ENCODE peak calls at places on chromosomes 13 and 19, in six cellular contexts. One of them, this sample, is unnamed.

GRCh38 chr13:107907065-107907464 is 308.3 kb downstream of the LIG4 start:
- DNase-seq in GM12878: no peak
- DNase-seq in SK-N-SH: no peak
- DNase-seq in H1: no peak
- DNase-seq in K562: no peak
- DNase-seq in HepG2: no peak
- DNase-seq in this sample: no peak

GRCh38 chr19:7426986-7427385 is 61.8 kb downstream of the PEX11G start:
- DNase-seq in H1: no peak
- DNase-seq in GM12878: no peak
- DNase-seq in K562: no peak
- DNase-seq in SK-N-SH: no peak
- DNase-seq in HepG2: no peak
- DNase-seq in this sample: no peak

GRCh38 chr19:14149509-14149994 is 13.2 kb upstream of the ASF1B start:
- DNase-seq in GM12878: no peak
- DNase-seq in HepG2: no peak
- DNase-seq in K562: no peak
- DNase-seq in SK-N-SH: peak; percentile 77
- DNase-seq in H1: no peak
- DNase-seq in this sample: no peak

GRCh38 chr13:36432106-36432544 is at the start of gene CCNA1:
- DNase-seq in GM12878: no peak
- DNase-seq in HepG2: no peak
- DNase-seq in H1: peak; percentile 69
- DNase-seq in SK-N-SH: peak; percentile 83
- DNase-seq in K562: peak; percentile 10
- DNase-seq in this sample: peak; percentile 49

GRCh38 chr13:79392882-79393563 is 13.0 kb downstream of the RBM26 start:
- DNase-seq in HepG2: no peak
- DNase-seq in H1: no peak
- DNase-seq in GM12878: no peak
- DNase-seq in SK-N-SH: no peak
- DNase-seq in K562: peak; percentile 24
- DNase-seq in this sample: no peak

GRCh38 chr13:89865331-89865833 is 1482.1 kb upstream of the MIR17HG start:
- DNase-seq in SK-N-SH: no peak
- DNase-seq in GM12878: no peak
- DNase-seq in HepG2: no peak
- DNase-seq in H1: no peak
- DNase-seq in K562: no peak
- DNase-seq in this sample: no peak

GRCh38 chr13:98839826-98840769 is 87.6 kb upstream of the SLC15A1 start:
- DNase-seq in GM12878: no peak
- DNase-seq in HepG2: peak; percentile 46
- DNase-seq in H1: peak; percentile 54
- DNase-seq in SK-N-SH: peak; percentile 72
- DNase-seq in K562: peak; percentile 73
- DNase-seq in this sample: peak; percentile 52

GRCh38 chr19:18259848-18260247 is 14.4 kb downstream of the IQCN start:
- DNase-seq in HepG2: no peak
- DNase-seq in H1: no peak
- DNase-seq in GM12878: no peak
- DNase-seq in SK-N-SH: no peak
- DNase-seq in K562: no peak
- DNase-seq in this sample: no peak

GRCh38 chr19:6376512-6377193 is 920 bp upstream of the PSPN start:
- DNase-seq in H1: no peak
- DNase-seq in GM12878: no peak
- DNase-seq in SK-N-SH: no peak
- DNase-seq in K562: no peak
- DNase-seq in HepG2: no peak
- DNase-seq in this sample: no peak

GRCh38 chr13:78137404-78138142 is 218.9 kb upstream of the EDNRB start:
- DNase-seq in K562: peak; percentile 21
- DNase-seq in SK-N-SH: peak; percentile 59
- DNase-seq in HepG2: peak; percentile 58
- DNase-seq in GM12878: peak; percentile 46
- DNase-seq in H1: peak; percentile 33
- DNase-seq in this sample: peak; percentile 53

GRCh38 chr13:110643768-110644421 is 28.6 kb downstream of the NAXD start:
- DNase-seq in K562: no peak
- DNase-seq in HepG2: no peak
- DNase-seq in H1: no peak
- DNase-seq in SK-N-SH: no peak
- DNase-seq in GM12878: no peak
- DNase-seq in this sample: no peak

GRCh38 chr13:110643324-110643723 is 28.0 kb downstream of the NAXD start:
- DNase-seq in HepG2: no peak
- DNase-seq in SK-N-SH: no peak
- DNase-seq in GM12878: no peak
- DNase-seq in H1: no peak
- DNase-seq in K562: no peak
- DNase-seq in this sample: no peak

GRCh38 chr13:110646442-110647364 is 31.4 kb downstream of the NAXD start:
- DNase-seq in K562: no peak
- DNase-seq in HepG2: no peak
- DNase-seq in H1: no peak
- DNase-seq in GM12878: no peak
- DNase-seq in SK-N-SH: no peak
- DNase-seq in this sample: no peak

GRCh38 chr13:110645750-110646149 is 30.4 kb downstream of the NAXD start:
- DNase-seq in K562: no peak
- DNase-seq in HepG2: no peak
- DNase-seq in GM12878: no peak
- DNase-seq in H1: no peak
- DNase-seq in SK-N-SH: no peak
- DNase-seq in this sample: no peak

DNA sequence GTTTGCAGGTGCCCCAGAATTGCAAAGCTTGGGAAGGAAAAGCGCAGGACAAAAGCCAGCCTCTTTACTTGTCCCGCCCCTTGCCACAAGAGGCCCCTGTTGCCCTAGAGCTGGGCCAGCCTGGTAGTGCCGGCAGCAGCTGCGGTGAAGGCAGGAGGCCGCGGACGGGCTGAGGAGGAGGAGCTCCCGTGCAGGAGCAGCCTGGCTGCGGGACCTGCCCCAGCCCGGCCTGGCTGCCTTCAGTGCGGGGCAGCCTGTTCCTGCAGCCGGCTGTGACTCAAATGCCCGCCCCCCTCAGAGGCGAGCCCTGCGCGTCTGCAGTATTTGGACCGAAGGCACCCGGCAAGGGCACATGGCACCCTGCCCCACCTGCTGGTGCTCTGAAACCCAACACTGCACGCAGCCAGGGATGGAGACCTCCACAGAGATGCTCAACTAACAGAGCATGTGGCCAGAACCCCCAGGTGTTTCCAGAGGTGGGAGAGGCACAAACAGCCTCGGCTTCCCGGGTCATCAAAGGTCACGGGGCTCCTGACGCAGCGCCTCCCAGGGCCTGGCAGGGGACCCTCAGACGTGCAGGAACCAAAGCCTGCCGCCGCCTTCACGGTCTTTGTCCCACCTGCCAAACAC is 29.7 kb downstream of the NAXD start:
- DNase-seq in HepG2: no peak
- DNase-seq in SK-N-SH: peak; percentile 46
- DNase-seq in H1: peak; percentile 87
- DNase-seq in GM12878: no peak
- DNase-seq in K562: no peak
- DNase-seq in this sample: peak; percentile 57
- TF ChIP-seq GABPA in HepG2: no peak
- TF ChIP-seq GABPA in SK-N-SH: no peak
- TF ChIP-seq GABPA in H1: no peak
- TF ChIP-seq GABPA in GM12878: no peak
- TF ChIP-seq GABPA in K562: no peak
- TF ChIP-seq GABPA in this sample: no peak

GRCh38 chr13:46491641-46492040 is 61.3 kb upstream of the LRCH1 start:
- DNase-seq in K562: no peak
- DNase-seq in H1: no peak
- DNase-seq in GM12878: no peak
- DNase-seq in HepG2: no peak
- DNase-seq in SK-N-SH: no peak
- DNase-seq in this sample: no peak

GRCh38 chr13:46495647-46496046 is 57.3 kb upstream of the LRCH1 start:
- DNase-seq in HepG2: no peak
- DNase-seq in H1: no peak
- DNase-seq in SK-N-SH: no peak
- DNase-seq in K562: no peak
- DNase-seq in GM12878: no peak
- DNase-seq in this sample: no peak

GRCh38 chr13:46490129-46490528 is 62.8 kb upstream of the LRCH1 start:
- DNase-seq in H1: no peak
- DNase-seq in GM12878: no peak
- DNase-seq in SK-N-SH: peak; percentile 30
- DNase-seq in HepG2: no peak
- DNase-seq in K562: no peak
- DNase-seq in this sample: no peak

GRCh38 chr13:46495066-46495465 is 57.9 kb upstream of the LRCH1 start:
- DNase-seq in SK-N-SH: no peak
- DNase-seq in GM12878: no peak
- DNase-seq in H1: no peak
- DNase-seq in HepG2: no peak
- DNase-seq in K562: no peak
- DNase-seq in this sample: no peak

DNA sequence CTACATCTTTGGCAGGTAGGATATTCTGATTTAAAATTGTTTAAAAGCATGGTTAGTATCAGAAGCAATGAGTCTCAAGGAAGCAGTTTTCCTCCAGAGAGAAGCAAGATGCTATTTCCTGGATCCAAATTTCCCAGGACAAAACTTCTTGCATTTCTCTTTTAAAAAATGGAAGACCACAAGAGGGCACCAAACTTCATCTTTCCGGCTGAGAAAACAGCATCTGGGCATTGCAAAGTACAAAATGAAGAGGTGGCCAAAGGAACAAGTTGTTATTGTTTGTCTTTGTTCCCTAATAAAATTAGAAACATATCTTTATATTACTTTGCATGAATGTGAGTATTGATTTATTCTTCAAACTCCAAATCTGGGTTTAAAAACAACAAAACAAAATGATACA is 60.0 kb upstream of the LRCH1 start:
- DNase-seq in SK-N-SH: peak; percentile 46
- DNase-seq in HepG2: peak; percentile 22
- DNase-seq in K562: peak; percentile 13
- DNase-seq in GM12878: no peak
- DNase-seq in H1: no peak
- DNase-seq in this sample: peak; percentile 4
- TF ChIP-seq GABPA in SK-N-SH: no peak
- TF ChIP-seq GABPA in HepG2: no peak
- TF ChIP-seq GABPA in K562: no peak
- TF ChIP-seq GABPA in GM12878: no peak
- TF ChIP-seq GABPA in H1: no peak
- TF ChIP-seq GABPA in this sample: no peak

GRCh38 chr13:34156841-34157365 is 339.0 kb downstream of the RFC3 start:
- DNase-seq in H1: peak; percentile 27
- DNase-seq in GM12878: peak; percentile 55
- DNase-seq in SK-N-SH: no peak
- DNase-seq in HepG2: peak; percentile 72
- DNase-seq in K562: no peak
- DNase-seq in this sample: peak; percentile 20
- TF ChIP-seq GABPA in H1: no peak
- TF ChIP-seq GABPA in GM12878: peak; percentile 17
- TF ChIP-seq GABPA in SK-N-SH: no peak
- TF ChIP-seq GABPA in HepG2: no peak
- TF ChIP-seq GABPA in K562: no peak
- TF ChIP-seq GABPA in this sample: no peak

GRCh38 chr19:22622020-22622419 is 12.1 kb upstream of the ZNF492 start:
- DNase-seq in GM12878: no peak
- DNase-seq in HepG2: no peak
- DNase-seq in SK-N-SH: no peak
- DNase-seq in H1: no peak
- DNase-seq in K562: no peak
- DNase-seq in this sample: no peak

GRCh38 chr19:22620912-22621311 is 13.2 kb upstream of the ZNF492 start:
- DNase-seq in HepG2: no peak
- DNase-seq in GM12878: no peak
- DNase-seq in H1: no peak
- DNase-seq in SK-N-SH: no peak
- DNase-seq in K562: no peak
- DNase-seq in this sample: no peak

GRCh38 chr19:22625266-22626035 is 8.7 kb upstream of the ZNF492 start:
- DNase-seq in GM12878: no peak
- DNase-seq in H1: no peak
- DNase-seq in SK-N-SH: no peak
- DNase-seq in HepG2: no peak
- DNase-seq in K562: no peak
- DNase-seq in this sample: no peak

GRCh38 chr19:22622901-22623840 is 11.0 kb upstream of the ZNF492 start:
- DNase-seq in H1: no peak
- DNase-seq in GM12878: no peak
- DNase-seq in SK-N-SH: peak; percentile 83
- DNase-seq in K562: no peak
- DNase-seq in HepG2: no peak
- DNase-seq in this sample: no peak

DNA sequence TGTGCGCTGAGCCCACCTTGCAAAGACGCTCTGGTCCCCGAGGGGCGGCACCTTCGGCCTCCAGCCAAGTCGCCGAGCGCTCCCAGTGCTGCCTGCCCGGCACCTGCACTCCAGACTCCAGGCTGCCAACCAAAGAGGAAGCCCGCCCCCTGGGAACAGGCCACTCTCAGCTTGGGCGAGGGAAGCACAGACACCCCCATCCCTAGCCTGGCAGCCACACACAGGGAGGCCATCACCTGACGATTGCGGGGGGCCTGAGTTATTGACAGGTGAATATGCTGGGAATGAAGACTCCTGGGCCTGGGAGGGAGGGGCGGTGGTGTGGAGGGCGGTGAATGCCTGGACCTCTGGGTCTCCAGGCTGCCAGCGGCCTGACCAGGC is 10.3 kb upstream of the ZNF492 start:
- DNase-seq in K562: no peak
- DNase-seq in H1: no peak
- DNase-seq in GM12878: no peak
- DNase-seq in HepG2: no peak
- DNase-seq in SK-N-SH: no peak
- DNase-seq in this sample: no peak
- TF ChIP-seq GABPA in K562: no peak
- TF ChIP-seq GABPA in H1: no peak
- TF ChIP-seq GABPA in GM12878: no peak
- TF ChIP-seq GABPA in HepG2: no peak
- TF ChIP-seq GABPA in SK-N-SH: no peak
- TF ChIP-seq GABPA in this sample: no peak

DNA sequence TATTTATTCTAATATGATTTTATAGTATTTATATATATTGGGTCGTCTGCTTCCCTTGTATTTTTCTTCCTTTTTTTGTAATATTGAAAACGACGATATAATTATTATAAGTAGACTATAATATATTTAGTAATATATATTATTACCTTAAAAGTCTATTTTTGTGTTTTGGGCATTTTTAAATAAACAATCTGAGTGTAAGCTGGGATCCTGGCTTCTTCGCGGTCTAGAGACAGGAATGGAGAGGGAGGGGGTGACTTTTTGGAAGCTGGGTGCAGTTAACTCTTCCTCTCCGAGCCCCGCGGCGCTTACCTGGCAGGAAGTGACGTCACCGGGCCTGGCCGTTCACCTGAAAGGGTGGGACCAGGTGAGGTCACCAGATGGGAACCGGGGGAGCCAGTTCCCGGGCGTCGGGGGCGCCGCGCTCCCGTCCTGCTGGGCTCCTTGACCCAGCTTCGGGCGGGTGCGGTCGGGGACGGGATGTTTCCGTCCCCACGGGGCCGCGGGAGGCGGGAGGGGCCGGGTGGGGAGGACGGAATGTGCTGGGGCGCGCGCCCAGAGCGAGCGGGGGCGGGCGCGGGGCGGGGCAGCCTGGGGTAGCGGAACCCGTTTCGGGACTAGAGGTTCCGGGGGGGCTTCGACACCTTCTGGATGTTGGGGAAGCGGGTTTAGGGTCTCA is 2.7 kb downstream of the ZFP36 start:
- DNase-seq in SK-N-SH: peak; percentile 75
- DNase-seq in GM12878: no peak
- DNase-seq in K562: peak; percentile 81
- DNase-seq in H1: peak; percentile 73
- DNase-seq in HepG2: peak; percentile 61
- DNase-seq in this sample: peak; percentile 87
- TF ChIP-seq GABPA in SK-N-SH: peak; percentile 39
- TF ChIP-seq GABPA in GM12878: no peak
- TF ChIP-seq GABPA in K562: peak; percentile 89
- TF ChIP-seq GABPA in H1: peak; percentile 81
- TF ChIP-seq GABPA in HepG2: peak; percentile 60
- TF ChIP-seq GABPA in this sample: no peak